ENCODE peak calls at places on chromosomes 11 and 22, in five cellular contexts. One of them, this sample, is unnamed.

GRCh38 chr22:35421121-35421520 is 21.2 kb downstream of the MCM5 start:
- DNase-seq in fibroblast of pulmonary artery: no peak
- DNase-seq in H1: no peak
- DNase-seq in heart right ventricle: no peak
- DNase-seq in tibial artery: no peak
- DNase-seq in this sample: no peak

GRCh38 chr11:9060700-9061111 is 30.7 kb downstream of the SCUBE2 start:
- DNase-seq in fibroblast of pulmonary artery: no peak
- DNase-seq in H1: no peak
- DNase-seq in heart right ventricle: no peak
- DNase-seq in tibial artery: no peak
- DNase-seq in this sample: no peak

GRCh38 chr11:133679896-133680295 is 147.6 kb upstream of the OPCML start:
- DNase-seq in fibroblast of pulmonary artery: no peak
- DNase-seq in H1: no peak
- DNase-seq in heart right ventricle: no peak
- DNase-seq in tibial artery: no peak
- DNase-seq in this sample: no peak

GRCh38 chr11:6285019-6285418 is 25.4 kb downstream of the CCKBR start:
- DNase-seq in fibroblast of pulmonary artery: no peak
- DNase-seq in H1: no peak
- DNase-seq in heart right ventricle: no peak
- DNase-seq in tibial artery: no peak
- DNase-seq in this sample: no peak

GRCh38 chr11:79400717-79401330 is 40.0 kb downstream of the TENM4 start:
- DNase-seq in fibroblast of pulmonary artery: peak; percentile 48
- DNase-seq in H1: no peak
- DNase-seq in heart right ventricle: peak; percentile 39
- DNase-seq in tibial artery: no peak
- DNase-seq in this sample: peak; percentile 19

GRCh38 chr22:37215890-37216289 is 3.6 kb upstream of the SSTR3 start:
- DNase-seq in fibroblast of pulmonary artery: no peak
- DNase-seq in H1: no peak
- DNase-seq in heart right ventricle: no peak
- DNase-seq in tibial artery: no peak
- DNase-seq in this sample: no peak

GRCh38 chr22:25976346-25976745 is 192.9 kb upstream of the SEZ6L start:
- DNase-seq in fibroblast of pulmonary artery: no peak
- DNase-seq in H1: no peak
- DNase-seq in heart right ventricle: no peak
- DNase-seq in tibial artery: no peak
- DNase-seq in this sample: no peak

GRCh38 chr22:42202669-42203068 is 67.8 kb downstream of the TCF20 start:
- DNase-seq in fibroblast of pulmonary artery: peak; percentile 30
- DNase-seq in H1: no peak
- DNase-seq in heart right ventricle: no peak
- DNase-seq in tibial artery: no peak
- DNase-seq in this sample: no peak

GRCh38 chr11:44510372-44510771 is 55.1 kb upstream of the CD82 start:
- DNase-seq in fibroblast of pulmonary artery: no peak
- DNase-seq in H1: no peak
- DNase-seq in heart right ventricle: no peak
- DNase-seq in tibial artery: no peak
- DNase-seq in this sample: no peak

GRCh38 chr22:28154856-28155255 is 235.8 kb upstream of the PITPNB start:
- DNase-seq in fibroblast of pulmonary artery: no peak
- DNase-seq in H1: no peak
- DNase-seq in heart right ventricle: no peak
- DNase-seq in tibial artery: no peak
- DNase-seq in this sample: no peak

GRCh38 chr11:14904745-14905103 is 12.7 kb upstream of the CYP2R1 start:
- DNase-seq in fibroblast of pulmonary artery: peak; percentile 74
- DNase-seq in H1: no peak
- DNase-seq in heart right ventricle: peak; percentile 88
- DNase-seq in tibial artery: peak; percentile 86
- DNase-seq in this sample: no peak

GRCh38 chr11:31815743-31816466 is 4.8 kb upstream of the PAX6 start:
- DNase-seq in fibroblast of pulmonary artery: no peak
- DNase-seq in H1: no peak
- DNase-seq in heart right ventricle: no peak
- DNase-seq in tibial artery: no peak
- DNase-seq in this sample: no peak
- H3K4me3 ChIP-seq in fibroblast of pulmonary artery: no peak overlapping the region
- H3K4me3 ChIP-seq in H1: peak overlapping the region; percentile 62
- H3K4me3 ChIP-seq in heart right ventricle: peak overlapping the region; percentile 51
- H3K4me3 ChIP-seq in tibial artery: peak overlapping the region; percentile 13
- H3K4me3 ChIP-seq in this sample: no peak overlapping the region

GRCh38 chr11:12161137-12161536 is 50.7 kb downstream of the MICAL2 start:
- DNase-seq in fibroblast of pulmonary artery: no peak
- DNase-seq in H1: no peak
- DNase-seq in heart right ventricle: no peak
- DNase-seq in tibial artery: peak; percentile 82
- DNase-seq in this sample: no peak
- H3K4me3 ChIP-seq in fibroblast of pulmonary artery: no peak overlapping the region
- H3K4me3 ChIP-seq in H1: no peak overlapping the region
- H3K4me3 ChIP-seq in heart right ventricle: no peak overlapping the region
- H3K4me3 ChIP-seq in tibial artery: peak overlapping the region; percentile 11
- H3K4me3 ChIP-seq in this sample: no peak overlapping the region

DNA sequence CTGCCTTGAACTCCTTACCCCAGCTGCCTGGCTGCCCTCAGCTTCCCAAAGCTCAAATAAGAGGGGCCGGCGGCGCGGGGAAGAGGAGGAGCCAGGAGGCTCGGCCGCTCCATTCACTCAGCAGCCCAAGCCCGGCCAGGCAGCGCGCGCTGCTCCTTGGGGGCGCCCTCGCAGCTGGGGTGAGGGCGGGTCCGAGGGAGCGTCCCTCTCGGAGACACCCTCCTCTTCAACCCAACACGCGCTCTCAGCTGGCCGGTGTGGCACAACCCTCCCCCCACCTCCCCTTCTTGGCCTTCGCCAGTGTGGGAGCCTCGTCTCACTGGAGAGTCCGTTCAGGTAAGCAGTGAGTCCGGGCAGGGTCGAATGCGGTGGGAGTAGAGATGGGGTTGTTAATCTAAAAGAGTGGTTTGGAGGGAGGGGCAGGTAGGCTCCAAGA is at the start of gene WT1:
- DNase-seq in fibroblast of pulmonary artery: peak; percentile 86
- DNase-seq in H1: no peak
- DNase-seq in heart right ventricle: peak; percentile 64
- DNase-seq in tibial artery: no peak
- DNase-seq in this sample: no peak
- H3K4me3 ChIP-seq in fibroblast of pulmonary artery: peak within 1 kb of the TSS; percentile 72
- H3K4me3 ChIP-seq in H1: peak within 1 kb of the TSS; percentile 59
- H3K4me3 ChIP-seq in heart right ventricle: peak within 1 kb of the TSS; percentile 69
- H3K4me3 ChIP-seq in tibial artery: no peak within 1 kb of the TSS
- H3K4me3 ChIP-seq in this sample: peak within 1 kb of the TSS; percentile 18

GRCh38 chr11:122205036-122205435 is 89.0 kb upstream of the BLID start:
- DNase-seq in fibroblast of pulmonary artery: no peak
- DNase-seq in H1: no peak
- DNase-seq in heart right ventricle: no peak
- DNase-seq in tibial artery: no peak
- DNase-seq in this sample: no peak
- H3K4me3 ChIP-seq in fibroblast of pulmonary artery: no peak overlapping the region
- H3K4me3 ChIP-seq in H1: no peak overlapping the region
- H3K4me3 ChIP-seq in heart right ventricle: no peak overlapping the region
- H3K4me3 ChIP-seq in tibial artery: no peak overlapping the region
- H3K4me3 ChIP-seq in this sample: no peak overlapping the region

GRCh38 chr22:46089426-46090041 is 60.8 kb upstream of the PPARA start:
- DNase-seq in fibroblast of pulmonary artery: no peak
- DNase-seq in H1: no peak
- DNase-seq in heart right ventricle: peak; percentile 12
- DNase-seq in tibial artery: no peak
- DNase-seq in this sample: no peak
- H3K4me3 ChIP-seq in fibroblast of pulmonary artery: no peak overlapping the region
- H3K4me3 ChIP-seq in H1: no peak overlapping the region
- H3K4me3 ChIP-seq in heart right ventricle: peak overlapping the region; percentile 77
- H3K4me3 ChIP-seq in tibial artery: peak overlapping the region; percentile 1
- H3K4me3 ChIP-seq in this sample: no peak overlapping the region

DNA sequence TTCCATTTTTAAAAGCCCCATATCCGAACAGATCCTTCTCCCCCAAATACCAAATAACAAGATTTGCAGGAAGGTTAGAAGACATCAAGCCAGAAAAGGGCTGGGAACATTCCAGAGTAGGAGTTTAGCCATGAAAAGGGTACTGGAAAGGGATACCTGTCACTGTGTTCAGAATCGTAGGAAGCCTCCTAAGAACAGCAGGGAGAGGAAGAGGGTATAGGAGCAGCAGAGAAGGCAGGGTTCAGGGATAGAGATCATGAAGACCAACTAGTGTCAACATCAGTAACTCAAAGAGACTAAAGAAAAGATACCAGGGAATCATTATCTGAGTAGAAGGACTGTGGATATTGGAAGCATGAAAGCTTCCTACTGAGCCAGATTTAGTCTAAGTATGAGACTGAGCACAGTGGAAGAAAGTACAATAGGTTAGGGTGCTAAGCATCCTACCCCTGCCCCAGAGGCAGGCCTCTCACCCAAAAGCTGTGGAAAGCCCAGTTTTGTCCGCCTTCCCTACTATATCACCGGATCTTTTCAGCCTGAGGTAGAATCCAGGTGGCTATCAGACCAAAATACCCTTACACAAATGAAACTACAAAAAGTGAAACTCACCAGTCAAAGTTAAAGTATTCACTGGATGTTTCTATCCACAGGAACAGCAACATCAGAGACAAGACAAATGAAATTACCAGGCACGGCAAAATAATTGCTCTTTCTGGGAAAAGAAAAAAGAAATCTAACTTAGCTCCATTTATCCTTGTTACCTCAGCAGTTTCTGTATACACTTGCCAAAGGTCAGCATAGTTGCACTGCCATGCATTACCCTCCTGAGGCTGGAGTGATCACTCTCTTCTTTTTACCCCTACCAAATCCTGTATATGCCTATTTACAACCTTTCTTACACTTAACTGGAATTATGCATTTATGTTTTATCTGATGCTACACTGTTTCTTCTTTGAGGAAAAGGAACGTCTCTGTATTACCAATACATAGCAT is 16.7 kb downstream of the GDPD4 start:
- DNase-seq in fibroblast of pulmonary artery: no peak
- DNase-seq in H1: no peak
- DNase-seq in heart right ventricle: no peak
- DNase-seq in tibial artery: no peak
- DNase-seq in this sample: no peak
- H3K4me3 ChIP-seq in fibroblast of pulmonary artery: no peak overlapping the region
- H3K4me3 ChIP-seq in H1: no peak overlapping the region
- H3K4me3 ChIP-seq in heart right ventricle: no peak overlapping the region
- H3K4me3 ChIP-seq in tibial artery: no peak overlapping the region
- H3K4me3 ChIP-seq in this sample: no peak overlapping the region

GRCh38 chr11:849951-850776 is 7.5 kb downstream of the TSPAN4 start:
- DNase-seq in fibroblast of pulmonary artery: no peak
- DNase-seq in H1: no peak
- DNase-seq in heart right ventricle: no peak
- DNase-seq in tibial artery: no peak
- DNase-seq in this sample: no peak
- H3K4me3 ChIP-seq in fibroblast of pulmonary artery: peak overlapping the region; percentile 35
- H3K4me3 ChIP-seq in H1: peak overlapping the region; percentile 69
- H3K4me3 ChIP-seq in heart right ventricle: peak overlapping the region; percentile 50
- H3K4me3 ChIP-seq in tibial artery: peak overlapping the region; percentile 38
- H3K4me3 ChIP-seq in this sample: peak overlapping the region; percentile 55